ENCODE peak calls at places on chromosomes 2 and 18, in eight cellular contexts. One of them, this sample, is unnamed.

GRCh38 chr18:50192903-50193795 is 1.8 kb downstream of the MYO5B start:
- DNase-seq in NCI-H146: no peak
- DNase-seq in smooth muscle cell of the brain vasculature: no peak
- DNase-seq in AG20443: no peak
- DNase-seq in aorta: no peak
- DNase-seq in EL: no peak
- DNase-seq in stimulated activated CD8-positive, alpha-beta memory T cell treated with anti-CD3 and anti-CD28 coated beads, Interleukin-15, amount 100 ng/mL, for 4 hours: no peak
- DNase-seq in GM06990: no peak
- DNase-seq in this sample: no peak

GRCh38 chr2:42918041-42918440 is 125.7 kb upstream of the HAAO start:
- DNase-seq in GM06990: no peak
- DNase-seq in aorta: no peak
- DNase-seq in stimulated activated CD8-positive, alpha-beta memory T cell treated with anti-CD3 and anti-CD28 coated beads, Interleukin-15, amount 100 ng/mL, for 4 hours: no peak
- DNase-seq in AG20443: no peak
- DNase-seq in smooth muscle cell of the brain vasculature: no peak
- DNase-seq in NCI-H146: no peak
- DNase-seq in EL: no peak
- DNase-seq in this sample: no peak

GRCh38 chr2:216777637-216778273 is 82.1 kb downstream of the TNP1 start:
- DNase-seq in stimulated activated CD8-positive, alpha-beta memory T cell treated with anti-CD3 and anti-CD28 coated beads, Interleukin-15, amount 100 ng/mL, for 4 hours: no peak
- DNase-seq in EL: peak
- DNase-seq in smooth muscle cell of the brain vasculature: no peak
- DNase-seq in NCI-H146: peak
- DNase-seq in AG20443: peak
- DNase-seq in aorta: no peak
- DNase-seq in GM06990: peak
- DNase-seq in this sample: peak

GRCh38 chr2:53252115-53252514 is 515.5 kb upstream of the CHAC2 start:
- DNase-seq in GM06990: no peak
- DNase-seq in smooth muscle cell of the brain vasculature: no peak
- DNase-seq in EL: no peak
- DNase-seq in AG20443: no peak
- DNase-seq in NCI-H146: no peak
- DNase-seq in aorta: no peak
- DNase-seq in stimulated activated CD8-positive, alpha-beta memory T cell treated with anti-CD3 and anti-CD28 coated beads, Interleukin-15, amount 100 ng/mL, for 4 hours: no peak
- DNase-seq in this sample: no peak

GRCh38 chr18:23857756-23858155 is 156.8 kb upstream of the TTC39C start:
- DNase-seq in smooth muscle cell of the brain vasculature: no peak
- DNase-seq in GM06990: no peak
- DNase-seq in aorta: no peak
- DNase-seq in NCI-H146: no peak
- DNase-seq in EL: peak
- DNase-seq in AG20443: no peak
- DNase-seq in stimulated activated CD8-positive, alpha-beta memory T cell treated with anti-CD3 and anti-CD28 coated beads, Interleukin-15, amount 100 ng/mL, for 4 hours: no peak
- DNase-seq in this sample: no peak

GRCh38 chr2:237309416-237309815 is 104.5 kb downstream of the COL6A3 start:
- DNase-seq in stimulated activated CD8-positive, alpha-beta memory T cell treated with anti-CD3 and anti-CD28 coated beads, Interleukin-15, amount 100 ng/mL, for 4 hours: no peak
- DNase-seq in smooth muscle cell of the brain vasculature: no peak
- DNase-seq in EL: peak
- DNase-seq in AG20443: no peak
- DNase-seq in NCI-H146: no peak
- DNase-seq in aorta: no peak
- DNase-seq in GM06990: no peak
- DNase-seq in this sample: no peak

GRCh38 chr2:29844713-29845320 is 76.6 kb downstream of the ALK start:
- DNase-seq in GM06990: no peak
- DNase-seq in NCI-H146: no peak
- DNase-seq in EL: peak
- DNase-seq in stimulated activated CD8-positive, alpha-beta memory T cell treated with anti-CD3 and anti-CD28 coated beads, Interleukin-15, amount 100 ng/mL, for 4 hours: no peak
- DNase-seq in aorta: no peak
- DNase-seq in AG20443: peak
- DNase-seq in smooth muscle cell of the brain vasculature: no peak
- DNase-seq in this sample: no peak

GRCh38 chr18:33446604-33447003 is 6.1 kb upstream of the CCDC178 start:
- DNase-seq in EL: no peak
- DNase-seq in smooth muscle cell of the brain vasculature: no peak
- DNase-seq in NCI-H146: no peak
- DNase-seq in AG20443: no peak
- DNase-seq in stimulated activated CD8-positive, alpha-beta memory T cell treated with anti-CD3 and anti-CD28 coated beads, Interleukin-15, amount 100 ng/mL, for 4 hours: no peak
- DNase-seq in GM06990: no peak
- DNase-seq in aorta: no peak
- DNase-seq in this sample: no peak

GRCh38 chr2:142672698-142673097 is 204.8 kb upstream of the KYNU start:
- DNase-seq in AG20443: no peak
- DNase-seq in EL: no peak
- DNase-seq in smooth muscle cell of the brain vasculature: no peak
- DNase-seq in GM06990: no peak
- DNase-seq in stimulated activated CD8-positive, alpha-beta memory T cell treated with anti-CD3 and anti-CD28 coated beads, Interleukin-15, amount 100 ng/mL, for 4 hours: no peak
- DNase-seq in aorta: no peak
- DNase-seq in NCI-H146: no peak
- DNase-seq in this sample: no peak

GRCh38 chr18:70577023-70577420 is 288.2 kb downstream of the SOCS6 start:
- DNase-seq in stimulated activated CD8-positive, alpha-beta memory T cell treated with anti-CD3 and anti-CD28 coated beads, Interleukin-15, amount 100 ng/mL, for 4 hours: no peak
- DNase-seq in GM06990: no peak
- DNase-seq in smooth muscle cell of the brain vasculature: no peak
- DNase-seq in aorta: no peak
- DNase-seq in NCI-H146: no peak
- DNase-seq in AG20443: no peak
- DNase-seq in EL: no peak
- DNase-seq in this sample: no peak

GRCh38 chr2:185241556-185241955 is 497.0 kb upstream of the FSIP2 start:
- DNase-seq in AG20443: no peak
- DNase-seq in aorta: no peak
- DNase-seq in EL: no peak
- DNase-seq in smooth muscle cell of the brain vasculature: no peak
- DNase-seq in stimulated activated CD8-positive, alpha-beta memory T cell treated with anti-CD3 and anti-CD28 coated beads, Interleukin-15, amount 100 ng/mL, for 4 hours: no peak
- DNase-seq in NCI-H146: no peak
- DNase-seq in GM06990: no peak
- DNase-seq in this sample: no peak

GRCh38 chr2:215594766-215595165 is 158.9 kb upstream of the FN1 start:
- DNase-seq in GM06990: no peak
- DNase-seq in EL: peak
- DNase-seq in AG20443: no peak
- DNase-seq in aorta: no peak
- DNase-seq in NCI-H146: no peak
- DNase-seq in stimulated activated CD8-positive, alpha-beta memory T cell treated with anti-CD3 and anti-CD28 coated beads, Interleukin-15, amount 100 ng/mL, for 4 hours: no peak
- DNase-seq in smooth muscle cell of the brain vasculature: no peak
- DNase-seq in this sample: no peak

GRCh38 chr2:151808258-151809072 is 19.8 kb downstream of the ARL5A start:
- DNase-seq in smooth muscle cell of the brain vasculature: no peak
- DNase-seq in AG20443: peak
- DNase-seq in GM06990: no peak
- DNase-seq in stimulated activated CD8-positive, alpha-beta memory T cell treated with anti-CD3 and anti-CD28 coated beads, Interleukin-15, amount 100 ng/mL, for 4 hours: no peak
- DNase-seq in aorta: no peak
- DNase-seq in EL: peak
- DNase-seq in NCI-H146: no peak
- DNase-seq in this sample: no peak

GRCh38 chr2:75787532-75788132 is 76.9 kb upstream of the GCFC2 start:
- DNase-seq in aorta: no peak
- DNase-seq in EL: peak
- DNase-seq in GM06990: no peak
- DNase-seq in smooth muscle cell of the brain vasculature: peak
- DNase-seq in NCI-H146: peak
- DNase-seq in stimulated activated CD8-positive, alpha-beta memory T cell treated with anti-CD3 and anti-CD28 coated beads, Interleukin-15, amount 100 ng/mL, for 4 hours: no peak
- DNase-seq in AG20443: peak
- DNase-seq in this sample: peak

GRCh38 chr2:101699191-101699938 is 1.9 kb downstream of the MAP4K4 start:
- DNase-seq in AG20443: peak
- DNase-seq in smooth muscle cell of the brain vasculature: no peak
- DNase-seq in GM06990: no peak
- DNase-seq in aorta: no peak
- DNase-seq in EL: peak
- DNase-seq in stimulated activated CD8-positive, alpha-beta memory T cell treated with anti-CD3 and anti-CD28 coated beads, Interleukin-15, amount 100 ng/mL, for 4 hours: no peak
- DNase-seq in NCI-H146: no peak
- DNase-seq in this sample: no peak

GRCh38 chr2:44324971-44325426 is 36.3 kb downstream of the PREPL start:
- DNase-seq in EL: peak
- DNase-seq in GM06990: no peak
- DNase-seq in AG20443: peak
- DNase-seq in aorta: no peak
- DNase-seq in stimulated activated CD8-positive, alpha-beta memory T cell treated with anti-CD3 and anti-CD28 coated beads, Interleukin-15, amount 100 ng/mL, for 4 hours: no peak
- DNase-seq in NCI-H146: no peak
- DNase-seq in smooth muscle cell of the brain vasculature: no peak
- DNase-seq in this sample: no peak

GRCh38 chr2:211405036-211405435 is 848.6 kb downstream of the CPS1 start:
- DNase-seq in NCI-H146: no peak
- DNase-seq in EL: no peak
- DNase-seq in GM06990: no peak
- DNase-seq in smooth muscle cell of the brain vasculature: no peak
- DNase-seq in AG20443: no peak
- DNase-seq in stimulated activated CD8-positive, alpha-beta memory T cell treated with anti-CD3 and anti-CD28 coated beads, Interleukin-15, amount 100 ng/mL, for 4 hours: no peak
- DNase-seq in aorta: no peak
- DNase-seq in this sample: no peak

GRCh38 chr18:48459471-48459870 is 50.3 kb upstream of the ZBTB7C start:
- DNase-seq in smooth muscle cell of the brain vasculature: no peak
- DNase-seq in NCI-H146: no peak
- DNase-seq in EL: no peak
- DNase-seq in GM06990: no peak
- DNase-seq in stimulated activated CD8-positive, alpha-beta memory T cell treated with anti-CD3 and anti-CD28 coated beads, Interleukin-15, amount 100 ng/mL, for 4 hours: no peak
- DNase-seq in AG20443: no peak
- DNase-seq in aorta: no peak
- DNase-seq in this sample: no peak

GRCh38 chr2:191318729-191319078 is 73.5 kb downstream of the MYO1B start:
- DNase-seq in NCI-H146: no peak
- DNase-seq in smooth muscle cell of the brain vasculature: no peak
- DNase-seq in aorta: no peak
- DNase-seq in stimulated activated CD8-positive, alpha-beta memory T cell treated with anti-CD3 and anti-CD28 coated beads, Interleukin-15, amount 100 ng/mL, for 4 hours: no peak
- DNase-seq in EL: peak
- DNase-seq in AG20443: peak
- DNase-seq in GM06990: no peak
- DNase-seq in this sample: peak

GRCh38 chr2:3604207-3604877 is 9.4 kb downstream of the COLEC11 start:
- DNase-seq in GM06990: no peak
- DNase-seq in smooth muscle cell of the brain vasculature: no peak
- DNase-seq in stimulated activated CD8-positive, alpha-beta memory T cell treated with anti-CD3 and anti-CD28 coated beads, Interleukin-15, amount 100 ng/mL, for 4 hours: no peak
- DNase-seq in aorta: peak
- DNase-seq in AG20443: no peak
- DNase-seq in NCI-H146: no peak
- DNase-seq in EL: no peak
- DNase-seq in this sample: no peak

GRCh38 chr2:20986540-20986939 is 57.3 kb downstream of the APOB start:
- DNase-seq in GM06990: no peak
- DNase-seq in stimulated activated CD8-positive, alpha-beta memory T cell treated with anti-CD3 and anti-CD28 coated beads, Interleukin-15, amount 100 ng/mL, for 4 hours: no peak
- DNase-seq in EL: no peak
- DNase-seq in AG20443: no peak
- DNase-seq in aorta: no peak
- DNase-seq in smooth muscle cell of the brain vasculature: no peak
- DNase-seq in NCI-H146: no peak
- DNase-seq in this sample: no peak